ENCODE peak calls at places on chromosomes 4 and X, in four cellular contexts. G is kidney, J is GM23248, O is Karpas-422. D is an unnamed sample.

GRCh38 chr4:67750691-67751090 is 3.5 kb downstream of the GNRHR start:
- DNase-seq in G (no peak), J (peak; percentile 35), O (no peak), D (no peak)

GRCh38 chr4:86451560-86452322 is 91.9 kb upstream of the MAPK10 start:
- DNase-seq in G (no peak), J (peak; percentile 34), O (no peak), D (peak; percentile 8)

GRCh38 chr4:119038465-119038864 is 97.2 kb upstream of the MYOZ2 start:
- DNase-seq in G (no peak), J (peak; percentile 70), O (no peak), D (peak; percentile 46)

GRCh38 chr4:150140774-150141400 is 62.6 kb downstream of the DCLK2 start:
- DNase-seq in G (no peak), J (peak; percentile 85), O (no peak), D (peak; percentile 73)

GRCh38 chr4:89598602-89599001 is 238.4 kb downstream of the SNCA start:
- DNase-seq in G (no peak), J (peak; percentile 4), O (peak; percentile 56), D (no peak)

GRCh38 chrX:149504226-149504914 is 736 bp downstream of the IDS start:
- DNase-seq in G (no peak), J (peak; percentile 59), O (peak; percentile 95), D (no peak)

GRCh38 chr4:89134775-89135319 is 23.5 kb downstream of the TIGD2 start:
- DNase-seq in G (no peak), J (peak; percentile 90), O (no peak), D (peak; percentile 81)

GRCh38 chr4:168248311-168248710 is 70.2 kb downstream of the DDX60 start:
- DNase-seq in G (no peak), J (no peak), O (no peak), D (no peak)

GRCh38 chr4:32662803-32663202 is 1942.6 kb downstream of the PCDH7 start:
- DNase-seq in G (no peak), J (no peak), O (no peak), D (no peak)

GRCh38 chr4:133637161-133637560 is 488.1 kb downstream of the PCDH10 start:
- DNase-seq in G (no peak), J (no peak), O (no peak), D (no peak)

GRCh38 chrX:151402719-151403390 is 5.8 kb downstream of the VMA21 start:
- DNase-seq in G (no peak), J (no peak), O (no peak), D (no peak)

GRCh38 chr4:124640037-124640730 is 72.3 kb downstream of the ANKRD50 start:
- DNase-seq in G (no peak), J (peak; percentile 77), O (no peak), D (peak; percentile 82)

GRCh38 chrX:17732138-17732783 is 5.0 kb upstream of the SCML1 start:
- DNase-seq in G (no peak), J (peak; percentile 18), O (no peak), D (no peak)

GRCh38 chr4:14338206-14338605 is 664.1 kb upstream of the CPEB2 start:
- DNase-seq in G (no peak), J (peak; percentile 6), O (no peak), D (no peak)

GRCh38 chr4:119623025-119623424 is 5.6 kb downstream of the PDE5A start:
- DNase-seq in G (no peak), J (peak; percentile 52), O (no peak), D (peak; percentile 75)

GRCh38 chrX:68163446-68163845 is 269.8 kb downstream of the OPHN1 start:
- DNase-seq in G (no peak), J (peak; percentile 38), O (no peak), D (peak; percentile 56)

GRCh38 chr4:151098191-151098590 is 1.2 kb upstream of the RPS3A start:
- DNase-seq in G (no peak), J (no peak), O (no peak), D (no peak)

GRCh38 chrX:110985470-110985869 is 110.5 kb upstream of the PAK3 start:
- DNase-seq in G (no peak), J (no peak), O (no peak), D (no peak)

GRCh38 chr4:36613999-36614398 is 332.6 kb downstream of the DTHD1 start:
- DNase-seq in G (no peak), J (no peak), O (no peak), D (no peak)

GRCh38 chr4:183139058-183139740 is 40.1 kb downstream of the WWC2 start:
- DNase-seq in G (no peak), J (peak; percentile 32), O (no peak), D (peak; percentile 80)

GRCh38 chrX:15849555-15849954 is 5.1 kb downstream of the AP1S2 start:
- DNase-seq in G (no peak), J (peak; percentile 23), O (no peak), D (no peak)

GRCh38 chrX:150967786-150968185 is 15.3 kb upstream of the HMGB3 start:
- DNase-seq in G (no peak), J (no peak), O (no peak), D (no peak)

DNA sequence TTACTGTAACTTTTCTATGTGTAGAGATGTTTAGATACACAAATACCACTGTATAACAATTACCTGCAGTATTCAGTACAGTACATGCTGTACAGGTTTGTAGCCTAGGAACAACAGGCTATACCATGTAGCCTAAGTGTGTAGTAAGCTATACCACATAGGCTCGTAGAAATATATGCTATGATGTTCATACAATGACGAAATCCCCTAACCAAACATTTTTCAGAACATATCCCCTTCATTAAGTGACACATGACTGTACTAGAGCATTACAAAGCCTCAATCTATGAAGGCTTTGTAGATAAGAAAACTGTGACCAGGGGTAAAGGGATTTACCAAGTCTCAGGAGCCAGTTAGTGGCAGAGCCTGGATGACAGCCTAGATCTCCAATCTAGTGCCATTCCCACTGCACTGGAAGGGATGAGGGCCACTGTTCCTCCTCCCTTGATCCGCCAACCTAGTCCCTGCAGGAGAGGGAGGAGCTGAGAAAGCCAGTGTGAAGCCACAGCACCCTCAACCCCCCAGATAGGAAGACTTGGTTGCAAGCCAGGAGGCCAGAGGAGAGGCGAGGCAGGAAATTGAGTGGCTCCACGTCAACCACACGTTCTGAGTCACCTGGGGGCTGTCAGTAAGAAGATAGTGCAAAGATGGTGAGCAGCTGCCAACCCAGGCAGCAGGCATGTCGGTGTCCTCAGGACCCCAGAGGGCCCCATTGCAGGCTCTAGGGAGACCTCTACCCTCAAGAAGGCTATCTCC is 227.7 kb downstream of the BCOR start:
- DNase-seq in G (no peak), J (peak; percentile 28), O (no peak), D (peak; percentile 60)
- H3K9ac ChIP-seq in G (no peak overlapping the region), J (no peak overlapping the region), O (no peak overlapping the region), D (no peak overlapping the region)

DNA sequence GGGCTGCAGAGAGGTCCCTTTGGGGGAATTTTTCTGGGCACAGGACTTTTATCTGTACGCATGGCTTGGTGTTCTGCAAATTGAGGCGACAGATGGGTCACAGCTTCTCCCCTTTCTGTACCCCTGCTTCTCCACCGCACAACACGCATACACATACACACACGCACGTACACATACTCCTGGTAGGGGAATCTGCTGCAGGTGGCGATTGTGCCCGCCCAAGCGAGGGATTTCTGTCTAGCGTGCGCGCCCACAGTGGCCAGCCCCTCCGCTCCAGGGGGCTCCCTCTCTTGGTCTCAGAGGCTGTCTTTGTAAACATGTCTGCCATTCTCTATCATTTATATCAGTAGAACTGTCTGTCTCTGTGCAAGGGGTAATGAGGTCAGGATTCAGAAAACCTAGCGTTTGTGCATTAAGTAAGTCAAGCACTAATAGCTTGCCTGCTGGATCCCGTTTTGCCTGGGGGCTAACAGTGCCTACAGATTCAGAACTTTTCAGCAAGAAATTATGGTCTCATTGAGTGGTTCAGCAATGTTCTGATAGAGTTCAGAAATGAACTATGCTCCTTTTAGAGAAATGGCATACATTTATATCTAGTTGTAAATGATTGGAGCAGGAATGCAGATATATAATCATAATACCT is 2.2 kb downstream of the GRID2 start:
- DNase-seq in G (peak; percentile 45), J (no peak), O (no peak), D (no peak)
- H3K9ac ChIP-seq in G (no peak overlapping the region), J (no peak overlapping the region), O (no peak overlapping the region), D (peak overlapping the region; percentile 10)

GRCh38 chrX:153688534-153688899 is 791 bp downstream of the SLC6A8 start:
- DNase-seq in G (peak; percentile 67), J (peak; percentile 34), O (no peak), D (no peak)
- H3K9ac ChIP-seq in G (no peak overlapping the region), J (peak overlapping the region; percentile 56), O (no peak overlapping the region), D (peak overlapping the region; percentile 48)

GRCh38 chr4:17096692-17097091 is 198.2 kb upstream of the LDB2 start:
- DNase-seq in G (no peak), J (no peak), O (no peak), D (no peak)

GRCh38 chr4:17098946-17099345 is 200.5 kb upstream of the LDB2 start:
- DNase-seq in G (no peak), J (no peak), O (no peak), D (no peak)

GRCh38 chr4:17097369-17097768 is 198.9 kb upstream of the LDB2 start:
- DNase-seq in G (no peak), J (no peak), O (no peak), D (no peak)

GRCh38 chr4:17095771-17096170 is 197.3 kb upstream of the LDB2 start:
- DNase-seq in G (no peak), J (no peak), O (no peak), D (no peak)

GRCh38 chr4:17098401-17098800 is 200.0 kb upstream of the LDB2 start:
- DNase-seq in G (no peak), J (peak; percentile 15), O (no peak), D (no peak)
- H3K9ac ChIP-seq in G (no peak overlapping the region), J (no peak overlapping the region), O (no peak overlapping the region), D (no peak overlapping the region)

GRCh38 chr4:158825443-158826036 is 56.7 kb downstream of the FNIP2 start:
- DNase-seq in G (no peak), J (no peak), O (no peak), D (no peak)

GRCh38 chr4:158826882-158827281 is 58.1 kb downstream of the FNIP2 start:
- DNase-seq in G (no peak), J (no peak), O (no peak), D (peak; percentile 39)

GRCh38 chr4:158827475-158828085 is 58.8 kb downstream of the FNIP2 start:
- DNase-seq in G (no peak), J (no peak), O (no peak), D (no peak)

GRCh38 chr4:158824425-158825274 is 55.8 kb downstream of the FNIP2 start:
- DNase-seq in G (no peak), J (peak; percentile 67), O (no peak), D (peak; percentile 88)

DNA sequence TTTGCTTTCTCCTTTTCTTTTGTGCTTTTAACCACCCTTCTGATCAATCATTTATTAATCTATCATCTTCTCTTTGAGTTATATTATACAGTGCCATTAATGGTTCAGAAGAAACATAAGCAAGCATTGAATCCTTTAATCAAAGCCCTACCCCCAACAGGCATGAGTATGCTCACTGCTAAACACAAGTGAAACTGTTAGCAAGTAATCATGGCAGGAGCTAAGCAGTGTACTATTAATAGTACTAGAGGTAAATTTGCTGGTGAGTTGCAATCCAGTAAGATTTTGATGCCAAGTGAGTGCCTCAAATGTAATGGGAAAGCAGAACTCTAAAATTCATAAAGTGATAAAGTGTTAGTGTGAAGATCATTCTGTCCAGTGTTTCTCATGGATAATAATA is 57.2 kb downstream of the FNIP2 start:
- DNase-seq in G (no peak), J (peak; percentile 28), O (no peak), D (peak; percentile 43)
- H3K9ac ChIP-seq in G (peak overlapping the region; percentile 75), J (no peak overlapping the region), O (no peak overlapping the region), D (no peak overlapping the region)